ENCODE peak calls at places on chromosomes 7 and 10, in seven cellular contexts. X is nephron progenitor cell, V is cardiac muscle cell, H is fibroblast of lung, A is fibroblast of pulmonary artery, T is brain microvascular endothelial cell, E is heart left ventricle. M is an unnamed sample.

GRCh38 chr10:14606633-14607032 is 168.1 kb downstream of the FAM107B start:
- DNase-seq in X (no peak), V (no peak), H (no peak), A (no peak), T (no peak), E (no peak), M (no peak)

GRCh38 chr10:34710391-34710751 is 104.7 kb downstream of the PARD3 start:
- DNase-seq in X (no peak), V (no peak), H (peak), A (peak), T (peak), E (no peak), M (peak)

GRCh38 chr10:12081879-12082560 is 13.3 kb downstream of the DHTKD1 start:
- DNase-seq in X (no peak), V (no peak), H (peak), A (peak), T (peak), E (no peak), M (no peak)

GRCh38 chr10:19719320-19719719 is 96.9 kb upstream of the PLXDC2 start:
- DNase-seq in X (no peak), V (no peak), H (peak), A (peak), T (peak), E (peak), M (no peak)

GRCh38 chr10:97422921-97423420 is 3.0 kb upstream of the PGAM1 start:
- DNase-seq in X (no peak), V (no peak), H (peak), A (peak), T (peak), E (no peak), M (no peak)

GRCh38 chr7:47968852-47969774 is 10.3 kb downstream of the HUS1 start:
- DNase-seq in X (peak), V (peak), H (peak), A (peak), T (peak), E (peak), M (no peak)

GRCh38 chr7:28686418-28686800 is 271.7 kb downstream of the TRIL start:
- DNase-seq in X (peak), V (peak), H (peak), A (peak), T (peak), E (peak), M (no peak)

GRCh38 chr10:58851606-58852005 is 324.8 kb upstream of the PHYHIPL start:
- DNase-seq in X (no peak), V (no peak), H (peak), A (peak), T (peak), E (no peak), M (no peak)

GRCh38 chr10:120429395-120429794 is 27.6 kb upstream of the PLPP4 start:
- DNase-seq in X (no peak), V (no peak), H (no peak), A (no peak), T (peak), E (no peak), M (no peak)

GRCh38 chr10:118818621-118819221 is 64.0 kb upstream of the CACUL1 start:
- DNase-seq in X (no peak), V (no peak), H (no peak), A (no peak), T (no peak), E (no peak), M (no peak)

GRCh38 chr10:97543025-97543546 is 29.5 kb upstream of the ANKRD2 start:
- DNase-seq in X (no peak), V (no peak), H (peak), A (peak), T (peak), E (peak), M (peak)

GRCh38 chr7:156544199-156544598 is 96.4 kb upstream of the RNF32 start:
- DNase-seq in X (no peak), V (no peak), H (no peak), A (no peak), T (no peak), E (no peak), M (no peak)

GRCh38 chr7:48130658-48131108 is 40.6 kb upstream of the ABCA13 start:
- DNase-seq in X (no peak), V (no peak), H (no peak), A (no peak), T (no peak), E (no peak), M (no peak)

GRCh38 chr10:24784923-24785322 is 61.2 kb upstream of the ARHGAP21 start:
- DNase-seq in X (no peak), V (no peak), H (no peak), A (no peak), T (no peak), E (no peak), M (no peak)

GRCh38 chr10:33412261-33413092 is 78.0 kb upstream of the NRP1 start:
- DNase-seq in X (no peak), V (no peak), H (peak), A (peak), T (peak), E (no peak), M (peak)

GRCh38 chr10:49615721-49616120 is 1.9 kb downstream of the CHAT start:
- DNase-seq in X (no peak), V (no peak), H (no peak), A (no peak), T (no peak), E (no peak), M (no peak)

GRCh38 chr7:1448958-1449357 is 10.3 kb downstream of the MICALL2 start:
- DNase-seq in X (no peak), V (no peak), H (no peak), A (no peak), T (no peak), E (no peak), M (no peak)
- TF ChIP-seq CTCF in X (no peak), V (no peak), H (no peak), A (no peak), T (no peak), E (no peak), M (no peak)

GRCh38 chr7:30450123-30450982 is 28.2 kb downstream of the NOD1 start:
- DNase-seq in X (no peak), V (no peak), H (no peak), A (no peak), T (no peak), E (no peak), M (no peak)

GRCh38 chr7:30446266-30446665 is 32.3 kb downstream of the NOD1 start:
- DNase-seq in X (no peak), V (no peak), H (no peak), A (no peak), T (no peak), E (no peak), M (no peak)

GRCh38 chr7:30448461-30449189 is 30.0 kb downstream of the NOD1 start:
- DNase-seq in X (no peak), V (peak), H (no peak), A (no peak), T (no peak), E (peak), M (no peak)

GRCh38 chr7:30447466-30447865 is 31.1 kb downstream of the NOD1 start:
- DNase-seq in X (no peak), V (no peak), H (no peak), A (no peak), T (no peak), E (no peak), M (no peak)

GRCh38 chr7:30445770-30446169 is 32.8 kb downstream of the NOD1 start:
- DNase-seq in X (peak), V (no peak), H (peak), A (peak), T (no peak), E (peak), M (peak)
- TF ChIP-seq CTCF in X (no peak), V (peak), H (no peak), A (peak), T (peak), E (no peak), M (peak)

GRCh38 chr7:31123726-31124125 is 71.6 kb downstream of the ADCYAP1R1 start:
- DNase-seq in X (no peak), V (no peak), H (no peak), A (no peak), T (no peak), E (no peak), M (peak)

GRCh38 chr7:31133497-31133896 is 81.4 kb downstream of the ADCYAP1R1 start:
- DNase-seq in X (no peak), V (no peak), H (no peak), A (peak), T (no peak), E (no peak), M (no peak)

GRCh38 chr7:31126976-31127375 is 74.9 kb downstream of the ADCYAP1R1 start:
- DNase-seq in X (no peak), V (no peak), H (peak), A (peak), T (peak), E (no peak), M (no peak)

GRCh38 chr7:31125171-31125570 is 73.1 kb downstream of the ADCYAP1R1 start:
- DNase-seq in X (no peak), V (no peak), H (no peak), A (no peak), T (no peak), E (no peak), M (peak)

DNA sequence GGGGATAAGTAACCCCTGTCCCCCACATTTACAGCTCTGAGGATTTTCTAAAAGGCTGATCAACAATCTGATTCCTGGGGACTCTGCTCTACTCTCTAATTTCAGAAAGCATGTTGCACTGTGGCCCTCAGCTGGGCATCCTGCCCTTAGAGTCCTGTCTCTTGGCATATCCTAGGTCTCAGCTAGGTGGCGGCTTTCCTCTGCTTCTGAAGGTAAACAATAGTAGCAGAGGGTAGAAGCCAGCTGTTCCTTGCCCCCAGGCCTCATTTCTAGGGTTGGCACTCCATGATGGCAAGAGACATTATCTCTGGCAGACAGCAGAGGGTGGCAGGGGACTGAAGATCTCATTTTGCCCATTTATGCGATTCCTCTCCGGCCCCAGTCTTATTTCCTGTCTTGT is 77.0 kb downstream of the ADCYAP1R1 start:
- DNase-seq in X (no peak), V (no peak), H (no peak), A (no peak), T (no peak), E (no peak), M (no peak)
- TF ChIP-seq CTCF in X (no peak), V (no peak), H (no peak), A (no peak), T (peak), E (no peak), M (no peak)

DNA sequence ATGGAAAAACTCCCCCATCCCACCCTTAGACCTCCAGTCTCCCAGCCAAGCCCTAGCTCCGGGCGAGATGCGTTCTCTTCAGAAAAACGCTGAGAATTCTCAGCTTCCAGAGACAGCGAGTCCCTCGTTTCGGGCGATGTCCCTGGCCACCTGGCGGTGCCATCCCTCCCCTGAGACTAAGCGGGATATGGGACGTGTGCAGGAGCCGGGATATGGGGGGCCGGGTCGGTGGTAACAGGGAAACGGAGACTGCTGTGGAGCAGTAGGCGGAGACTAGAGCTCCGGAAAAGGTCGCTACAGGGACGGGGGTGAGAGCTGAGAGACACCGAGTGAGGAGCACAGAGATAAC is 435 bp upstream of the STRIP2 start:
- DNase-seq in X (no peak), V (no peak), H (no peak), A (no peak), T (no peak), E (no peak), M (no peak)
- TF ChIP-seq CTCF in X (no peak), V (no peak), H (no peak), A (peak), T (peak), E (no peak), M (no peak)

GRCh38 chr7:136870799-136871487 is 2.5 kb downstream of the CHRM2 start:
- DNase-seq in X (peak), V (peak), H (no peak), A (no peak), T (no peak), E (peak), M (no peak)
- TF ChIP-seq CTCF in X (no peak), V (no peak), H (no peak), A (no peak), T (peak), E (no peak), M (no peak)

GRCh38 chr7:132554446-132554845 is 21.8 kb downstream of the PLXNA4 start:
- DNase-seq in X (no peak), V (no peak), H (no peak), A (no peak), T (no peak), E (no peak), M (no peak)

GRCh38 chr7:132560105-132560504 is 16.2 kb downstream of the PLXNA4 start:
- DNase-seq in X (no peak), V (no peak), H (no peak), A (no peak), T (no peak), E (no peak), M (no peak)

GRCh38 chr7:132558815-132559214 is 17.5 kb downstream of the PLXNA4 start:
- DNase-seq in X (no peak), V (no peak), H (no peak), A (no peak), T (no peak), E (no peak), M (no peak)

GRCh38 chr7:132560825-132561529 is 15.3 kb downstream of the PLXNA4 start:
- DNase-seq in X (no peak), V (no peak), H (no peak), A (no peak), T (no peak), E (no peak), M (no peak)

DNA sequence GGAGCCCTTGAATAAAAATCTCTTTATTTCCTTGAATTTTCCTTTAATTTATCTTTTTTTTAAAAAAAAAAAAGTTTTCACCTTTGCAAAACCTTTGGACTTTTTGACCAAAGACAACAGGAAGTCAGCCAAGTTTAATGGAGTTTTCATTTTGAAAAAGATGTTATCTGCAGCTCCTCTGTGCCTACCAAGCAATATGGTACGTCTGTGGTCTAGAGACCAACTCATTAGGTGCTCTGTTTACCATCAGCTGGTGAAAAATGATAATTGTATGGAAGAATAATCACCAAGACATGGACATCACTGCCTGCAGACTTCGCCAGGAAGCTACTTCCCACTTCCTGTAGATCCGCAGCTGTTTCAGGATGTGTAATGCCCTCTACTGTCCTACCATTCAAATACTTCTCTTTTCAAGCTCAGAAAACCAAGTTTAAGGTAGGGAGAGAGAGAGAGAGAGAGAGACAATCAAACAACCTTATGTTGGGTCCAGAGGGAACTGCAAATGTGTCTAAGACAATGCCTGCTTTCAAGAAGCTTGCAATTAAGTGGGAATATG is 18.7 kb downstream of the PLXNA4 start:
- DNase-seq in X (no peak), V (no peak), H (peak), A (peak), T (no peak), E (no peak), M (no peak)
- TF ChIP-seq CTCF in X (no peak), V (peak), H (no peak), A (peak), T (peak), E (peak), M (no peak)

GRCh38 chr7:78924581-78924980 is 528.9 kb downstream of the MAGI2 start:
- DNase-seq in X (no peak), V (peak), H (peak), A (peak), T (peak), E (no peak), M (no peak)
- TF ChIP-seq CTCF in X (peak), V (no peak), H (no peak), A (peak), T (peak), E (peak), M (peak)

GRCh38 chr7:154698726-154699291 is 304.1 kb downstream of the PAXIP1 start:
- DNase-seq in X (peak), V (peak), H (no peak), A (no peak), T (no peak), E (no peak), M (no peak)
- TF ChIP-seq CTCF in X (peak), V (no peak), H (no peak), A (no peak), T (peak), E (no peak), M (no peak)

DNA sequence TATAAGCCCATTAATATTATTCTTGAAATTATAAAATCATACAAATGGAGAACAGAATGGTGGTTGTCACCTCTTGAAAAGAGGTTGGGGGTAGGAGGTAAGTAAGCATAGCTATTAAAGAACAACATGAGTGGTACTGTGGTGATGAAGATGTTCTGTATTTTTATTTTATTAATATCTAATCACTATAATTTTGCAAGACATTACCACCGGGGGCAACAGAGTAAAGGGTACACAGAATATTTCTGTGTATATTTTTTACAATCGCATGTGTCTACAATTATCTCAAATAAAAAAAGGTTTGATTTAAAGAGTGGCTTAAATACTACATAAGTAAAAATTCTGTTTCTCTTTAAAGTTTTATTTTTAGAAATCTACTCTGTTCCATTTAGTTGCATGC is 557.8 kb downstream of the NXPH1 start:
- DNase-seq in X (no peak), V (no peak), H (no peak), A (no peak), T (no peak), E (no peak), M (no peak)
- TF ChIP-seq CTCF in X (no peak), V (no peak), H (no peak), A (no peak), T (no peak), E (no peak), M (no peak)

GRCh38 chr7:30682131-30683083 is at the start of gene CRHR2:
- DNase-seq in X (peak), V (peak), H (no peak), A (no peak), T (no peak), E (peak), M (no peak)
- TF ChIP-seq CTCF in X (peak), V (peak), H (no peak), A (peak), T (peak), E (peak), M (peak)